ENCODE peak calls at places on chromosome 3, in four cellular contexts. I, K, J and Y are unnamed samples.
A peak's percentile ranks its signal among the peaks of the same experiment; 100 is the strongest.

GRCh38 chr3:45922039-45922326 is 21.3 kb upstream of the CXCR6 start:
- DNase-seq in K (no peak), I (no peak), J (no peak), Y (no peak)

GRCh38 chr3:157922614-157923013 is 183.6 kb downstream of the SHOX2 start:
- DNase-seq in J (no peak), I (no peak), K (no peak), Y (no peak)

GRCh38 chr3:135056733-135057310 is 261.8 kb downstream of the EPHB1 start:
- DNase-seq in I (no peak), K (no peak), J (no peak), Y (no peak)

GRCh38 chr3:32048487-32049174 is 57.8 kb upstream of the GPD1L start:
- DNase-seq in K (no peak), I (no peak), J (no peak), Y (no peak)

GRCh38 chr3:133745981-133746721 is at the start of gene TF:
- DNase-seq in I (no peak), K (no peak), J (no peak), Y (peak; percentile 95)

GRCh38 chr3:194003128-194004057 is 132.6 kb upstream of the HES1 start:
- DNase-seq in I (peak; percentile 90), J (peak; percentile 97), K (peak; percentile 92), Y (peak; percentile 86)

GRCh38 chr3:113717818-113718217 is 21.4 kb upstream of the USF3 start:
- DNase-seq in J (no peak), I (no peak), K (no peak), Y (no peak)

GRCh38 chr3:168248383-168249047 is 152.8 kb upstream of the GOLIM4 start:
- DNase-seq in J (no peak), I (no peak), K (no peak), Y (peak; percentile 61)

GRCh38 chr3:42078686-42079085 is 12.5 kb upstream of the TRAK1 start:
- DNase-seq in I (no peak), J (peak; percentile 67), K (no peak), Y (no peak)

DNA sequence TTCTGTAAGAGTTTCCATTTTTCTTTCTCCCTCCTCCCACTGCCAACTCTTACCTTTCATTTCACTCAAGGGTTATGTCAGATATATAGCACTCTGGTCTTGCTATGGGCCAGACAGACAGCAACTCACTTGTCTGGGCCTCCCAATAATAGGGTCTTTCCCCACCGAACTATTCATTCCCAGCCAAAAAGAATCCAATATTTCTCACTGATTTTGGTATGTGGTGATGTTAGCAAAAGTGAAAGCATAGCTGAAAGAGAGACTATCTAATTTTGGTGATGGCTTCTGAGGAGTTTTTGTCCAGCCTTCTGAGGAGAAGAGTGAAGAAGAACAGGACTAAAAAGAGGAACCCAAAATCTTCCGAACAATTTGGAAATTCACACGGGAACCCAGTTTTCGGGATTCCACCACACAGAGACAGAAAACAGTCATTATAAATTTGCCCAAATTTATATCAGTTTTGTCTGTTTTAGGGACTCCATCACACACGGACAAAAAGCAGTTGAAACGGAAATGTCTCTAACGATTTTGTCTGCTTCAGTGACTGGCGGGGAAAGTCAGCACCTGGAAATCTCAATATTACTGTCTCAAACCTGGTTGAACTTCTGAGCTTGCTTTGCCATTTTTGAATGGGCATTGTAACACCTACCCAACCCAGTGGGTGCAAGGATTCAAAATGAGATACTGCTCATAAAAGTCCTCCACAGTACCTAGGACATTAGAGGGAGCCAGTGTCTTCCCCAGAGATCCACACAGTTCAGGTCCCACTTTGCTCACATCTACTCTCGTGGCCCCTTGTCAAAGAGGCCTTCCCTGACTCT is 9.1 kb downstream of the CD80 start:
- DNase-seq in K (no peak), J (no peak), I (no peak), Y (no peak)
- H3K4me3 ChIP-seq in K (no peak overlapping the region), J (no peak overlapping the region), I (no peak overlapping the region), Y (no peak overlapping the region)

GRCh38 chr3:79515072-79515471 is 252.7 kb downstream of the ROBO1 start:
- DNase-seq in J (peak; percentile 59), I (no peak), K (no peak), Y (no peak)

GRCh38 chr3:79521221-79521848 is 246.5 kb downstream of the ROBO1 start:
- DNase-seq in K (no peak), I (no peak), J (no peak), Y (no peak)

GRCh38 chr3:79516795-79517194 is 251.0 kb downstream of the ROBO1 start:
- DNase-seq in K (no peak), J (no peak), I (no peak), Y (no peak)

GRCh38 chr3:79517766-79518413 is 249.9 kb downstream of the ROBO1 start:
- DNase-seq in I (no peak), J (no peak), K (no peak), Y (no peak)
- TF ChIP-seq CTCF in I (no peak), J (no peak), K (no peak), Y (peak; percentile 74)

DNA sequence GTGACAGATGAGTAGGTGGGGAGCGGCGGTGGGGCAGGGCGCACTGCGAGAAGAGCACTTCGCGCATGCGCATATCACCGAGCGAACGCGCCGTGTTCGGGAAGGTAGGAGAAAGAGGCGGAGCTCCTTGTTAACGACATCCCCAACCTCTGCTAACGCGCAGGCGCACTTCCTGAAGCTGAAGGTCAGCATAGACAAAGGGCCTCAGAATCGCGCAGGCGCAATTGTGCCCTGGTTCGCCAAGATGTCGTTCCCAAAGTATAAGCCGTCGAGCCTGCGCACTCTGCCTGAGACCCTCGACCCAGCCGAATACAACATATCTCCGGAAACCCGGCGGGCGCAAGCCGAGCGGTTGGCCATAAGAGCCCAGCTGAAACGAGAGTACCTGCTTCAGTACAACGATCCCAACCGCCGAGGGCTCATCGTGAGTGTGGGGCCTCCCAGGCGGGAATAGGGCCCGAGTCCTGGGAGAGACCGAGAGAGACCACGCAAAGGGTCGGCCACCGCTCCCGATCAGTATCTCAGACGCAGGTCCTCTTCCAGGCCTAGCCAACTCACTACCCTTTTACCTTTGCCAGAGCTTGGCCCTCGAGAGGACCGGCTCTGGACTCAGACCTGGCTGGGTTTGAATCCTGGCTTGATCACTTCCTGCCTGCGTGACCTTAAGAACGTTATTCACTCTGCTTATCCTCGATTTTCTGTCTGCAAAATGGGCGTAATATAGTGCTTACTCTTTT is at the start of gene NDUFB4:
- DNase-seq in K (peak; percentile 95), J (peak; percentile 99), I (peak; percentile 97), Y (peak; percentile 99)
- TF ChIP-seq POLR2A in K (peak; percentile 78), J (no peak), I (peak; percentile 73), Y (peak; percentile 74)

GRCh38 chr3:126370055-126370454 is 12.8 kb upstream of the KLF15 start:
- DNase-seq in J (peak; percentile 68), K (no peak), I (no peak), Y (no peak)
- H3K4me3 ChIP-seq in J (no peak overlapping the region), K (no peak overlapping the region), I (no peak overlapping the region), Y (no peak overlapping the region)

DNA sequence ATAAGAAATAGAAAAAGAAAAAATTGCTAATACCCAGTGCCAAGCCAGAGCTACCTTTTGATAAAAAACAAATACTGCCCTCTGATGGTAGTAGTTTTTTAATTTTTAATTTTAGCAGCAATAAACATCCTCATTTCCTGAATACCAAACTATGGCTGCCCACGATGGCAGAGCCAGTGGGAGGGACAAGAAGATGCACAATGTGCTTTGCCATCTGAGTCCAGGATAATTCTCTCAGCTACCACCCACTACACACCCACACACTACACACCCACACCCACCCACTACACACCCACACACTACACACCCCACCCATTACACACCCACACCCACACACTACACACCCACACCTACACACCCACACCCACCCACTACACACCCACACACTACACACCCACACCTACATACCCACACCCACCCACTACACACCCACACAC is 17.8 kb downstream of the CEP19 start:
- DNase-seq in I (no peak), J (no peak), K (no peak), Y (no peak)
- TF ChIP-seq CTCF in I (no peak), J (no peak), K (no peak), Y (peak; percentile 9)

GRCh38 chr3:124229407-124229806 is 237.5 kb upstream of the ROPN1 start:
- DNase-seq in K (no peak), J (no peak), I (no peak), Y (no peak)

GRCh38 chr3:124227150-124227630 is 235.3 kb upstream of the ROPN1 start:
- DNase-seq in K (no peak), J (no peak), I (no peak), Y (no peak)

GRCh38 chr3:124229836-124230235 is 237.9 kb upstream of the ROPN1 start:
- DNase-seq in J (no peak), I (no peak), K (no peak), Y (no peak)

GRCh38 chr3:124230432-124230831 is 238.5 kb upstream of the ROPN1 start:
- DNase-seq in K (no peak), J (no peak), I (no peak), Y (no peak)

GRCh38 chr3:124230928-124231456 is 239.1 kb upstream of the ROPN1 start:
- DNase-seq in I (no peak), J (no peak), K (no peak), Y (no peak)
- TF ChIP-seq POLR2A in I (no peak), J (no peak), K (no peak), Y (no peak)